ENCODE peak calls at places on chromosomes 2 and 18, in seven cellular contexts. J is fibroblast of lung, K is fibroblast of pulmonary artery, X is ascending aorta, E is GM12865, Y is lung, V is coronary artery. Q is an unnamed sample.

GRCh38 chr2:25707927-25708326 is 34.5 kb upstream of the DTNB start:
- DNase-seq in J (no peak), V (no peak), Y (no peak), E (peak; percentile 27), K (no peak), X (no peak), Q (no peak)

GRCh38 chr18:48555465-48555995 is 16.7 kb downstream of the CTIF start:
- DNase-seq in K (no peak), J (no peak), X (no peak), V (no peak), Y (no peak), E (no peak), Q (no peak)

GRCh38 chr2:161990741-161991140 is 83.3 kb downstream of the DPP4 start:
- DNase-seq in K (peak; percentile 94), X (no peak), E (no peak), V (no peak), J (peak; percentile 96), Y (no peak), Q (no peak)

GRCh38 chr18:47075098-47075883 is 39.9 kb upstream of the ELOA2 start:
- DNase-seq in E (no peak), X (no peak), K (no peak), J (peak; percentile 22), V (no peak), Y (no peak), Q (no peak)

GRCh38 chr2:191864623-191865521 is 18.0 kb upstream of the CAVIN2 start:
- DNase-seq in V (no peak), Y (no peak), K (peak; percentile 54), X (no peak), J (peak; percentile 67), E (no peak), Q (no peak)

GRCh38 chr2:236676131-236676873 is 106.7 kb downstream of the ACKR3 start:
- DNase-seq in J (peak; percentile 72), X (no peak), K (no peak), E (no peak), V (no peak), Y (no peak), Q (no peak)

GRCh38 chr2:46177461-46178089 is 119.6 kb upstream of the EPAS1 start:
- DNase-seq in Y (no peak), X (no peak), J (no peak), K (peak; percentile 57), E (no peak), V (no peak), Q (no peak)

GRCh38 chr2:12244070-12244469 is 472.7 kb upstream of the TRIB2 start:
- DNase-seq in V (no peak), X (no peak), J (peak; percentile 55), E (no peak), Y (no peak), K (peak; percentile 38), Q (no peak)

GRCh38 chr2:6181525-6182270 is 489.5 kb downstream of the SOX11 start:
- DNase-seq in J (peak; percentile 86), Y (no peak), K (peak; percentile 35), V (no peak), X (no peak), E (peak; percentile 34), Q (no peak)

GRCh38 chr2:240229603-240230423 is 89.4 kb upstream of the OTOS start:
- DNase-seq in E (no peak), J (no peak), V (peak; percentile 53), X (peak; percentile 13), Y (no peak), K (peak; percentile 74), Q (no peak)

GRCh38 chr2:60437080-60437765 is 116.2 kb downstream of the BCL11A start:
- DNase-seq in X (no peak), Y (no peak), K (no peak), J (no peak), E (no peak), V (no peak), Q (no peak)

GRCh38 chr2:50181212-50181611 is 850.7 kb downstream of the NRXN1 start:
- DNase-seq in J (no peak), Y (no peak), K (no peak), E (no peak), X (no peak), V (no peak), Q (no peak)

GRCh38 chr2:38440655-38441054 is 63.6 kb upstream of the ATL2 start:
- DNase-seq in E (no peak), Y (no peak), V (no peak), K (peak; percentile 26), J (no peak), X (no peak), Q (no peak)

GRCh38 chr2:40896358-40896757 is 444.5 kb upstream of the SLC8A1 start:
- DNase-seq in E (no peak), X (no peak), J (no peak), K (no peak), V (no peak), Y (no peak), Q (no peak)

GRCh38 chr2:240234503-240234951 is 94.1 kb upstream of the OTOS start:
- DNase-seq in X (peak; percentile 59), J (no peak), V (peak; percentile 70), K (no peak), Y (no peak), E (no peak), Q (peak; percentile 60)

GRCh38 chr2:170145675-170146432 is 32.1 kb upstream of the MYO3B start:
- DNase-seq in E (no peak), J (no peak), X (no peak), Y (no peak), V (no peak), K (no peak), Q (no peak)

GRCh38 chr18:40250218-40250617 is 1704.8 kb upstream of the PIK3C3 start:
- DNase-seq in J (peak; percentile 3), Y (no peak), E (no peak), V (no peak), K (no peak), X (no peak), Q (no peak)

GRCh38 chr2:178223806-178224205 is 29.5 kb downstream of the OSBPL6 start:
- DNase-seq in J (no peak), E (no peak), K (no peak), V (no peak), X (no peak), Y (no peak), Q (no peak)

GRCh38 chr2:178230396-178230795 is 36.1 kb downstream of the OSBPL6 start:
- DNase-seq in J (no peak), X (no peak), K (no peak), V (no peak), E (no peak), Y (no peak), Q (no peak)

GRCh38 chr2:178225011-178225817 is 30.9 kb downstream of the OSBPL6 start:
- DNase-seq in K (peak; percentile 59), J (peak; percentile 89), E (no peak), V (no peak), Y (no peak), X (no peak), Q (no peak)

GRCh38 chr2:178229927-178230326 is 35.6 kb downstream of the OSBPL6 start:
- DNase-seq in V (no peak), E (no peak), Y (no peak), X (no peak), J (no peak), K (no peak), Q (no peak)

DNA sequence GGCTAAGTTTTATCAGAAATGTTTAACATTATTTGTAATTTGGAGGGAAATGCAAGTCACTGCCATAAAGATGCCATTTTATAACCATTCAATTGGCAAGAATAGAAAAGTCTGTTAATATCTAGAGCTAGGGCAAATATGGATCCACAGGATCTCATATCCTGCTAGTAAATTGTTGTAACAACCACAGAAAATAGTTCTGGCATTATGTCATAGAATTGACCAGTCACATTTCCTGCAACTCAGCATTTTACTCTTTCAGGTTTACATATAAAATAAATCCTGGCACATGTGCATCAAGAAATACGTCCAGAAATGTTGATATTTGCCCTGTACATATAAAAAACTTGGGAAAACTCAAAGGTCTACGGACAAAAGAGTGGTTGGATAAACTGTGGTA is 32.9 kb downstream of the OSBPL6 start:
- DNase-seq in J (peak; percentile 73), E (no peak), K (peak; percentile 53), X (no peak), V (no peak), Y (no peak), Q (no peak)
- TF ChIP-seq CTCF in J (no peak), E (no peak), K (no peak), X (no peak), V (no peak), Y (no peak), Q (no peak)

GRCh38 chr18:1511619-1512311 is 607.1 kb downstream of the ADCYAP1 start:
- DNase-seq in E (no peak), V (no peak), K (peak; percentile 3), J (no peak), X (no peak), Y (no peak), Q (no peak)

GRCh38 chr18:1510542-1511179 is 606.0 kb downstream of the ADCYAP1 start:
- DNase-seq in X (no peak), V (no peak), J (no peak), Y (no peak), K (no peak), E (no peak), Q (no peak)

GRCh38 chr18:1513519-1513918 is 608.8 kb downstream of the ADCYAP1 start:
- DNase-seq in E (no peak), K (peak; percentile 8), V (no peak), J (no peak), X (no peak), Y (no peak), Q (no peak)
- TF ChIP-seq CTCF in E (no peak), K (peak; percentile 25), V (no peak), J (no peak), X (no peak), Y (no peak), Q (no peak)

GRCh38 chr2:187991389-187991788 is 300.3 kb upstream of the GULP1 start:
- DNase-seq in E (no peak), Y (no peak), K (no peak), V (no peak), X (no peak), J (no peak), Q (no peak)

GRCh38 chr2:187996630-187997029 is 295.0 kb upstream of the GULP1 start:
- DNase-seq in Y (no peak), X (no peak), V (no peak), J (no peak), K (no peak), E (no peak), Q (no peak)

GRCh38 chr2:187994464-187995331 is 297.0 kb upstream of the GULP1 start:
- DNase-seq in E (peak; percentile 53), J (peak; percentile 18), V (no peak), K (peak; percentile 16), Y (no peak), X (no peak), Q (no peak)

GRCh38 chr2:187995556-187995955 is 296.1 kb upstream of the GULP1 start:
- DNase-seq in X (no peak), V (no peak), K (no peak), Y (no peak), E (peak; percentile 12), J (no peak), Q (no peak)

GRCh38 chr2:187993516-187993915 is 298.2 kb upstream of the GULP1 start:
- DNase-seq in E (no peak), K (peak; percentile 7), J (peak; percentile 66), Y (no peak), X (no peak), V (no peak), Q (no peak)
- TF ChIP-seq CTCF in E (no peak), K (no peak), J (no peak), Y (no peak), X (no peak), V (no peak), Q (no peak)

DNA sequence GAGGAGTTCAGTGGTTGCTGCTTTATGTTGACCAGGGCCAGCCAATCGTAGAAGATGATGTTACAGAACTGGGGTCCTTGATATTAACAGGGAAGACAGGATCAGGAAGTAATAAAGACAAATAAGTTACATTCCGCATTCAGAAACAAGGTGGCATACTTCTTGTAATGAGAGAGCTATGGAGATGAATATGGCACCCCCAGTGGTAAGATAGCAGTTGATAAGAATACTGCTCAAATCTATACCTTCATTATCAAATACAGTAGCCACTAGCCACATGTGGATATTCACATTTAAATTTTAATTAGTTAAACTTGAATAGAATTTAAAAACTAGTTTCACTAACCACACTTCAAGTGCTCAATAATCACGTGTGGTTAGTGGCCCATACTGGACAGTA is 290.4 kb upstream of the RBMS1 start:
- DNase-seq in E (no peak), K (no peak), X (no peak), V (no peak), Y (no peak), J (no peak), Q (no peak)
- TF ChIP-seq CTCF in E (no peak), K (no peak), X (no peak), V (no peak), Y (no peak), J (peak; percentile 11), Q (no peak)

Q was measured in osteocyte.